ENCODE peak calls at places on chromosomes 3 and 15, in seven cellular contexts. S is transverse colon, W is H1, X is endodermal cell, B is SK-N-SH, E is gastrocnemius medialis, Q is cardiac muscle cell. Y is an unnamed sample.

GRCh38 chr3:56137406-56137805 is 330.9 kb downstream of the ERC2 start:
- DNase-seq in S (no peak), W (no peak), Q (no peak), E (no peak), B (no peak), X (no peak), Y (no peak)

GRCh38 chr3:83393276-83393675 is 1565.5 kb upstream of the CADM2 start:
- DNase-seq in X (no peak), W (no peak), B (no peak), Q (no peak), S (no peak), E (no peak), Y (no peak)

GRCh38 chr15:88906130-88906529 is 7.0 kb downstream of the MFGE8 start:
- DNase-seq in S (no peak), B (no peak), Q (no peak), W (no peak), E (no peak), X (no peak), Y (no peak)

GRCh38 chr3:161104561-161105551 is at the start of gene B3GALNT1:
- DNase-seq in Q (peak; percentile 49), B (peak; percentile 81), W (peak; percentile 80), S (peak; percentile 12), X (peak; percentile 89), E (no peak), Y (peak; percentile 40)

GRCh38 chr3:52851348-52851747 is 16.5 kb upstream of the MUSTN1 start:
- DNase-seq in E (peak; percentile 58), Q (peak; percentile 56), X (peak; percentile 90), B (peak; percentile 87), W (peak; percentile 58), S (no peak), Y (no peak)

GRCh38 chr3:185549111-185549510 is 3.3 kb downstream of the LIPH start:
- DNase-seq in E (peak; percentile 17), X (no peak), S (no peak), Q (no peak), W (no peak), B (no peak), Y (peak; percentile 20)

GRCh38 chr3:75192065-75192658 is 472.0 kb upstream of the FRG2C start:
- DNase-seq in W (peak; percentile 82), X (peak; percentile 90), Q (peak; percentile 60), E (no peak), S (peak; percentile 41), B (peak; percentile 28), Y (no peak)

GRCh38 chr3:15812183-15812582 is 14.4 kb upstream of the ANKRD28 start:
- DNase-seq in Q (no peak), E (no peak), S (no peak), X (no peak), W (no peak), B (peak; percentile 21), Y (no peak)

GRCh38 chr15:58755956-58756355 is 6.4 kb upstream of the ADAM10 start:
- DNase-seq in X (no peak), B (peak; percentile 20), S (no peak), E (no peak), Q (peak; percentile 45), W (no peak), Y (no peak)

GRCh38 chr3:132554437-132554836 is 42.6 kb upstream of the ACKR4 start:
- DNase-seq in E (no peak), W (no peak), B (no peak), X (no peak), S (no peak), Q (no peak), Y (no peak)

GRCh38 chr15:78358114-78358513 is 18.0 kb downstream of the CRABP1 start:
- DNase-seq in W (no peak), B (no peak), E (no peak), Q (peak; percentile 58), X (peak; percentile 88), S (no peak), Y (no peak)

GRCh38 chr3:8488436-8488835 is 13.2 kb upstream of the LMCD1 start:
- DNase-seq in B (no peak), X (no peak), E (peak; percentile 80), Q (no peak), W (no peak), S (no peak), Y (peak; percentile 57)

GRCh38 chr3:123406598-123406997 is 42.3 kb downstream of the ADCY5 start:
- DNase-seq in Q (peak; percentile 73), S (peak; percentile 72), W (no peak), E (peak; percentile 52), B (no peak), X (no peak), Y (peak; percentile 60)

GRCh38 chr3:104279617-104280016 is 1087.1 kb upstream of the ALCAM start:
- DNase-seq in Q (no peak), X (no peak), S (no peak), E (no peak), B (no peak), W (no peak), Y (no peak)

GRCh38 chr3:46678280-46678679 is 15.2 kb downstream of the ALS2CL start:
- DNase-seq in X (no peak), W (no peak), Q (no peak), S (no peak), B (no peak), E (no peak), Y (no peak)

GRCh38 chr3:29335921-29336320 is 55.0 kb downstream of the RBMS3 start:
- DNase-seq in S (no peak), E (no peak), X (no peak), Q (no peak), W (no peak), B (no peak), Y (no peak)

GRCh38 chr15:47565986-47566385 is 151.3 kb upstream of the SEMA6D start:
- DNase-seq in W (no peak), B (no peak), X (no peak), S (no peak), Q (no peak), E (no peak), Y (no peak)
- H3K27ac ChIP-seq in W (no peak overlapping the region), B (no peak overlapping the region), X (no peak overlapping the region), S (no peak overlapping the region), Q (no peak overlapping the region), E (no peak overlapping the region), Y (no peak overlapping the region)

DNA sequence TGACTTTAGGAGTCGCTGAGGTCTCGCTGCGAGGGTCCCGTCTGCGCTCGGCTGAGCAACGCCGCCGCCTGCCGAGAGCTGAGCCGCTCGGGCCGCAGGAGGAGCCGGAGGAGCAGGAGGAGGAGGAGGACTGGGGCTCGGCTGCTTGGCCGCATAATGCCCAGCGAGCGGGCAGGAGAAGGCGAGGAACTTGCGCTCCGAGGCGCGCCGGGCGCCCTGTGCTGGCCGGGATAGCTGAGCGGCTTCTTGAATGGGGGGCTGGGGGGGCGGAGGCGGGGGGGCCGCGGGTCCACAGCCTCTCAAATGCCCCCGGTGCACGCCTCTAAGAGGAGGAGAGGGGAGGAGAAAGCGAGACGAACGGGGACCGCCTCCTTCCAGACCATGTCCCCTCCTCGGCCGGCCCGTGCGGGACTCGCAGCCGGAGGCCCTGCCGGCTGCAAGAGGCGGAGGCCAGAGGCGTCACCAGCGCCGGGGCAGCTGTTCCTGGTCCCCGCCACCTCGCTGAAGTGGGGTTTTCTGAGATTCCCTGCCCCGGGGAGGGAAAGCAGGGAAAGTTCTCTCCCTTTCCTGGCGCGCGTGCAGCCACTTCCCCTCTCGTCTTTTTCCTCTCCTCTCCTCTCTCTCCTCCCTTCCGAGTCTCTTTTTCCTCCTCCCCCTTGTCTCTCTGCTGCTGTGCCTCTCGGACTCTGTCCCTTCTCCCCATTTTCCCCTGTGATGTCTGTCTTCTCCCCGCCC is at the start of gene ADAMTS9:
- DNase-seq in B (peak; percentile 90), X (peak; percentile 92), E (peak; percentile 37), W (peak; percentile 82), Q (peak; percentile 91), S (peak; percentile 57), Y (peak; percentile 80)
- TF ChIP-seq CTCF in B (no peak), X (peak; percentile 14), E (no peak), W (no peak), Q (peak; percentile 4), S (no peak), Y (peak; percentile 17)

DNA sequence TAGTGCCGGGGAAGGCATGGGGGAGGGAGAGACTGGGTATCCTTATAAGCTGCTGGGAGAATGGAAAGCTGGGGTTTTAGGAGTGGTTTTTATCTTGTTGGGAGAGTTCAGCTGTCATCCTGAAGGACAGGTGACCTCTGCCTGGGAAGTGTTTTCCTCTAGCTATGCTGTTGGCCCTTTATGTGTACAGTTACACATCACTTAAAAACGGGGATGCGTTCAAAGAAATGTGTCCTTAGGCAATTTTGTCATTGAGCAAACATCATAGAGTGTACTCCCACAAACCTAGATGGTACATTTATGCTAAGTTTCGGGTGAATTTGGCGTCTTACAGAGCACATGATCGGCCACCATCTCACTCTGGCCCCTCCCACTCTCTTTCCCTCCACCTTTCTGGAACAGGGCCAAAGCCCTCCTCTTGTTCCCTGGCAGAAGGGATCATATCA is 164.3 kb upstream of the NUDT16 start:
- DNase-seq in Q (no peak), W (no peak), S (no peak), E (no peak), X (no peak), B (no peak), Y (no peak)
- H3K27ac ChIP-seq in Q (peak overlapping the region; percentile 12), W (no peak overlapping the region), S (no peak overlapping the region), E (no peak overlapping the region), X (no peak overlapping the region), B (no peak overlapping the region), Y (no peak overlapping the region)

GRCh38 chr3:192237992-192238608 is 489.2 kb downstream of the FGF12 start:
- DNase-seq in W (peak; percentile 60), X (peak; percentile 65), S (no peak), B (peak; percentile 2), E (no peak), Q (no peak), Y (no peak)
- TF ChIP-seq CTCF in W (peak; percentile 27), X (peak; percentile 76), S (no peak), B (peak; percentile 25), E (no peak), Q (no peak), Y (no peak)

GRCh38 chr3:150222190-150222548 is 185.9 kb upstream of the TSC22D2 start:
- DNase-seq in Q (no peak), W (no peak), X (no peak), B (no peak), S (no peak), E (no peak), Y (no peak)
- H3K27ac ChIP-seq in Q (no peak overlapping the region), W (no peak overlapping the region), X (no peak overlapping the region), B (no peak overlapping the region), S (no peak overlapping the region), E (no peak overlapping the region), Y (no peak overlapping the region)

GRCh38 chr15:69474846-69475455 is 22.3 kb downstream of the RPLP1 start:
- DNase-seq in W (no peak), S (no peak), Q (no peak), E (no peak), B (no peak), X (peak; percentile 66), Y (no peak)
- TF ChIP-seq CTCF in W (no peak), S (no peak), Q (no peak), E (no peak), B (no peak), X (peak; percentile 52), Y (no peak)

DNA sequence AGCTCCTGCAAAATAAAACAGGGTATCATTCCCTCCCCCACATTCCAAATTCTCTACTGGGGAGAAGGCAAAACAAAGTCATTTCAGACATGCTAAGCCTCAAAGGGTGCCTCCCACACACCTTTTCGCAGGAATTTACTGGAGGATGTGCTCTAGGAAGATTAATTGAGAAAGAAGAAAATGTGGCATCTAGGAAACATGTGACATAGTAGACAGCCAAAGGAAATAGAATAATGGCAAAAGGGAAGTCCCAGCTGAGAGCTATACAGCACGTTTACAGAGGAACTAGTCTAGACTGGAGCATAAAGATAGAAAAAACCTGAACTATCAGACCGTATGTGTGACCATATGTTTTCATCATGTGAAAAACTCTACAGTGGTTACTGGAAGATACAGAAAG is 58.8 kb upstream of the MELTF start:
- DNase-seq in S (no peak), W (no peak), X (no peak), B (no peak), Q (no peak), E (no peak), Y (no peak)
- H3K27ac ChIP-seq in S (no peak overlapping the region), W (no peak overlapping the region), X (no peak overlapping the region), B (no peak overlapping the region), Q (no peak overlapping the region), E (no peak overlapping the region), Y (no peak overlapping the region)

Y was measured in uterus.